ENCODE peak calls at places on chromosomes 1 and 21, in six cellular contexts. D, Q, O, B, L and R are unnamed samples.

GRCh38 chr1:44059956-44060355 is 28.7 kb upstream of the SLC6A9 start:
- DNase-seq in D (no peak), Q (no peak), O (no peak), B (no peak), L (no peak), R (peak; percentile 17)

GRCh38 chr1:106937104-106937503 is 119.4 kb upstream of the PRMT6 start:
- DNase-seq in D (peak; percentile 59), Q (no peak), O (no peak), B (no peak), L (no peak), R (no peak)

GRCh38 chr1:56146449-56146848 is 432.9 kb downstream of the PLPP3 start:
- DNase-seq in D (no peak), Q (no peak), O (no peak), B (no peak), L (no peak), R (no peak)

GRCh38 chr1:43235451-43236121 is 34.2 kb upstream of the TMEM125 start:
- DNase-seq in D (no peak), Q (no peak), O (no peak), B (peak; percentile 44), L (no peak), R (peak; percentile 68)

GRCh38 chr1:95520390-95520789 is 286.4 kb downstream of the RWDD3 start:
- DNase-seq in D (no peak), Q (no peak), O (no peak), B (no peak), L (no peak), R (no peak)

GRCh38 chr21:33948096-33948950 is 32.7 kb upstream of the ATP5PO start:
- DNase-seq in D (no peak), Q (peak; percentile 37), O (peak; percentile 40), B (peak; percentile 72), L (peak; percentile 62), R (peak; percentile 77)

GRCh38 chr21:29238052-29238966 is 60.4 kb upstream of the BACH1 start:
- DNase-seq in D (no peak), Q (no peak), O (no peak), B (no peak), L (no peak), R (no peak)

GRCh38 chr1:199194862-199195261 is 556.0 kb downstream of the PTPRC start:
- DNase-seq in D (no peak), Q (no peak), O (no peak), B (no peak), L (no peak), R (no peak)

GRCh38 chr1:230501845-230502244 is 75.7 kb upstream of the PGBD5 start:
- DNase-seq in D (no peak), Q (no peak), O (no peak), B (no peak), L (no peak), R (peak; percentile 20)

GRCh38 chr1:17201201-17202021 is 3.5 kb upstream of the PADI1 start:
- DNase-seq in D (no peak), Q (no peak), O (no peak), B (no peak), L (peak; percentile 63), R (no peak)

GRCh38 chr1:30882678-30883388 is 25.7 kb downstream of the SDC3 start:
- DNase-seq in D (no peak), Q (no peak), O (no peak), B (no peak), L (no peak), R (no peak)

GRCh38 chr1:44213222-44214112 is at the start of gene DMAP1:
- DNase-seq in D (peak; percentile 69), Q (peak; percentile 84), O (peak; percentile 84), B (peak; percentile 86), L (peak; percentile 82), R (peak; percentile 87)

GRCh38 chr1:223486366-223486765 is 93.2 kb downstream of the CCDC185 start:
- DNase-seq in D (no peak), Q (no peak), O (no peak), B (no peak), L (no peak), R (no peak)

GRCh38 chr1:225508538-225509375 is 80.9 kb upstream of the LBR start:
- DNase-seq in D (peak; percentile 93), Q (peak; percentile 33), O (peak; percentile 24), B (peak; percentile 39), L (peak; percentile 95), R (no peak)

GRCh38 chr1:1128454-1129139 is 12.7 kb upstream of the C1orf159 start:
- DNase-seq in D (no peak), Q (no peak), O (no peak), B (peak; percentile 82), L (no peak), R (peak; percentile 63)

GRCh38 chr1:27000092-27000816 is 6.8 kb downstream of the TRNP1 start:
- DNase-seq in D (no peak), Q (no peak), O (no peak), B (no peak), L (no peak), R (no peak)

GRCh38 chr1:157181790-157182189 is 43.6 kb upstream of the ETV3 start:
- DNase-seq in D (no peak), Q (no peak), O (no peak), B (no peak), L (no peak), R (no peak)

GRCh38 chr1:97581614-97582051 is 339.2 kb downstream of the DPYD start:
- DNase-seq in D (no peak), Q (no peak), O (no peak), B (no peak), L (peak; percentile 71), R (no peak)

GRCh38 chr1:186655877-186656276 is 24.3 kb downstream of the PTGS2 start:
- DNase-seq in D (no peak), Q (no peak), O (no peak), B (no peak), L (no peak), R (no peak)

GRCh38 chr1:89069955-89070354 is 4.9 kb upstream of the GBP1 start:
- DNase-seq in D (no peak), Q (no peak), O (no peak), B (no peak), L (no peak), R (no peak)

GRCh38 chr1:183239220-183239742 is 53.2 kb downstream of the LAMC2 start:
- DNase-seq in D (no peak), Q (no peak), O (no peak), B (no peak), L (no peak), R (no peak)

GRCh38 chr1:51612349-51612982 is 4.4 kb upstream of the OSBPL9 start:
- DNase-seq in D (no peak), Q (no peak), O (no peak), B (no peak), L (no peak), R (no peak)

GRCh38 chr1:117009132-117009531 is 7.6 kb downstream of the CD101 start:
- DNase-seq in D (no peak), Q (no peak), O (no peak), B (no peak), L (no peak), R (no peak)

GRCh38 chr1:161088587-161089110 is 709 bp downstream of the NECTIN4 start:
- DNase-seq in D (no peak), Q (no peak), O (no peak), B (no peak), L (no peak), R (no peak)

GRCh38 chr1:158107926-158108325 is 72.8 kb upstream of the CD1D start:
- DNase-seq in D (no peak), Q (no peak), O (no peak), B (no peak), L (no peak), R (no peak)

GRCh38 chr1:238658766-238659165 is 727.6 kb upstream of the CHRM3 start:
- DNase-seq in D (no peak), Q (no peak), O (no peak), B (no peak), L (no peak), R (no peak)

GRCh38 chr1:237890416-237890815 is 306 bp downstream of the ZP4 start:
- DNase-seq in D (no peak), Q (no peak), O (no peak), B (no peak), L (no peak), R (no peak)

GRCh38 chr21:33642896-33643657 is 776 bp downstream of the ITSN1 start:
- DNase-seq in D (no peak), Q (peak; percentile 34), O (peak; percentile 33), B (peak; percentile 31), L (peak; percentile 12), R (peak; percentile 48)

GRCh38 chr1:32028746-32029145 is 15.1 kb downstream of the KHDRBS1 start:
- DNase-seq in D (no peak), Q (no peak), O (no peak), B (no peak), L (no peak), R (no peak)

GRCh38 chr1:32031578-32032286 is 18.1 kb downstream of the KHDRBS1 start:
- DNase-seq in D (peak; percentile 48), Q (no peak), O (no peak), B (no peak), L (no peak), R (no peak)

GRCh38 chr1:32035119-32035518 is 21.5 kb downstream of the KHDRBS1 start:
- DNase-seq in D (no peak), Q (no peak), O (no peak), B (no peak), L (no peak), R (no peak)

GRCh38 chr1:32032287-32032639 is 18.6 kb downstream of the KHDRBS1 start:
- DNase-seq in D (no peak), Q (no peak), O (no peak), B (no peak), L (no peak), R (no peak)
- H3K27ac ChIP-seq in D (no peak overlapping the region), Q (no peak overlapping the region), O (peak overlapping the region; percentile 21), B (peak overlapping the region; percentile 49), L (no peak overlapping the region), R (peak overlapping the region; percentile 55)

GRCh38 chr21:39660596-39660995 is 47.9 kb downstream of the B3GALT5 start:
- DNase-seq in D (peak; percentile 73), Q (peak; percentile 73), O (peak; percentile 31), B (no peak), L (peak; percentile 67), R (peak; percentile 66)
- H3K27ac ChIP-seq in D (peak overlapping the region; percentile 83), Q (peak overlapping the region; percentile 34), O (peak overlapping the region; percentile 53), B (peak overlapping the region; percentile 72), L (peak overlapping the region; percentile 76), R (peak overlapping the region; percentile 64)

DNA sequence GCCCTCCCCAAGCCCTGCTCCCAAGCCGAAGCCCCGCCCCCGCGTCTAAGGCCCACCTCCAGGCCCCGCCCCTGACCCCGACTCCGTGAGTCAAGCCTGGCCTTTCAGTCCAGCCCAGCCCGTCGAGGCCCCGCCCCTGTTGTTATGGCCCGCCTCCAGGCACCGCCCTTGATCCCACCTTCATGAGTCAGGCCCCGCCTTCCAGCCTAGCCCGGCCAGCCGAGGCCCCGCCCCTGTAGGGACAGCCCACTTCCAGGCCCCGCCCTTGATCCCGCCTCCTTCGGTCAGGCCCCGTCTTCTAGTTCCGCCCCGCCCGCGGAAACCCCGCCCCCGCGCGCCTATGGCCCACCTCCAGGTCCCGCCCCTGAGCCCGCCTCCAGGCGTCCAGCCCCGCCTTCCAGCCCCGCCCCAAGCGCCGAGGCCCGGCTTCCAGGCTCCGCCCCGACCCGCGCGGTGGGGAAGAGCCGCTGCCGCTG is 247 bp upstream of the DOP1B start:
- DNase-seq in D (peak; percentile 99), Q (peak; percentile 100), O (peak; percentile 100), B (peak; percentile 100), L (peak; percentile 98), R (peak; percentile 100)
- H3K27ac ChIP-seq in D (no peak overlapping the region), Q (peak overlapping the region; percentile 94), O (peak overlapping the region; percentile 83), B (peak overlapping the region; percentile 90), L (no peak overlapping the region), R (peak overlapping the region; percentile 93)

DNA sequence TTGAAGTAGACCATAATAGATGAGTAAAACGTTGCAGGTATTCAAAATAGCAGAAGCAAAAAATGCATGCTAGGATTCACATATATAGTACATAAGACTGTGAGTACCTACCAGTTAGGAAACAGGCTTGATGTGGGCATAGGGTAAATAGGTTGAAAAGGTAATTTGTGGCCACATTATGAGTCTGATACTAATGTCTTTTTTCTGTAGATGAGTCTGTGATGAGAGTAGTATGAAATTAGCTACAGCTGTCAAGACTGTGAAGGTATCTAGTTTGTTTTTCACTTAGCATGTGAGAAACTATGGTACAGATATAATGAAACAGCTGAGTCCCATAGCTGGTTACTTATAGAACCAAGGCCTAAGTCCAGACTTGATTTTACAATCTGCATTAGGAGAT is 12.4 kb upstream of the SPATA1 start:
- DNase-seq in D (no peak), Q (no peak), O (no peak), B (no peak), L (no peak), R (no peak)
- H3K27ac ChIP-seq in D (no peak overlapping the region), Q (no peak overlapping the region), O (no peak overlapping the region), B (no peak overlapping the region), L (no peak overlapping the region), R (no peak overlapping the region)